ENCODE peak calls at places on chromosomes 13 and 19, in eight cellular contexts. R is sigmoid colon, P is SK-N-SH, B is breast epithelium, T is vagina, S is transverse colon, A is GM12891, I is stomach. C is an unnamed sample.

GRCh38 chr13:28340272-28340793 is 154.6 kb downstream of the FLT1 start:
- DNase-seq in P (no peak), B (no peak), R (no peak), I (no peak), T (no peak), S (no peak), A (no peak), C (peak)

GRCh38 chr13:81639984-81640582 is 1299.2 kb upstream of the SPRY2 start:
- DNase-seq in T (no peak), R (no peak), B (no peak), S (no peak), P (peak), A (no peak), I (no peak), C (no peak)

GRCh38 chr19:52665529-52665928 is 27.4 kb upstream of the ZNF83 start:
- DNase-seq in B (no peak), R (no peak), T (no peak), A (no peak), S (no peak), I (no peak), P (no peak), C (no peak)

GRCh38 chr13:98896868-98897144 is 81.1 kb downstream of the DOCK9 start:
- DNase-seq in B (no peak), I (no peak), P (no peak), A (no peak), T (no peak), R (no peak), S (no peak), C (no peak)

GRCh38 chr19:3671680-3672574 is 28.3 kb downstream of the PIP5K1C start:
- DNase-seq in S (no peak), B (no peak), I (no peak), T (no peak), R (no peak), A (no peak), P (no peak), C (no peak)

GRCh38 chr13:64912141-64912540 is 2318.0 kb downstream of the PCDH9 start:
- DNase-seq in T (no peak), S (no peak), R (no peak), A (no peak), B (no peak), I (no peak), P (no peak), C (no peak)

GRCh38 chr13:87952377-87952776 is 281.2 kb downstream of the SLITRK5 start:
- DNase-seq in S (no peak), P (no peak), B (no peak), I (no peak), A (no peak), R (no peak), T (no peak), C (no peak)

GRCh38 chr13:49060698-49061387 is 85.1 kb downstream of the FNDC3A start:
- DNase-seq in I (no peak), R (no peak), T (no peak), B (no peak), A (no peak), S (no peak), P (no peak), C (no peak)

GRCh38 chr19:11196406-11197287 is 698 bp downstream of the KANK2 start:
- DNase-seq in R (peak), P (peak), T (no peak), I (peak), S (peak), A (no peak), B (no peak), C (no peak)

GRCh38 chr13:102650444-102650843 is 44.4 kb downstream of the METTL21C start:
- DNase-seq in S (no peak), I (no peak), R (no peak), A (no peak), P (no peak), B (no peak), T (no peak), C (no peak)

GRCh38 chr13:42876810-42877550 is 95.6 kb downstream of the FAM216B start:
- DNase-seq in P (no peak), B (no peak), R (no peak), I (no peak), S (no peak), A (no peak), T (no peak), C (no peak)

GRCh38 chr13:52371736-52372247 is 34.2 kb downstream of the THSD1 start:
- DNase-seq in I (no peak), S (no peak), R (no peak), A (no peak), B (no peak), P (peak), T (no peak), C (no peak)

GRCh38 chr13:95296326-95296939 is 4.8 kb downstream of the ABCC4 start:
- DNase-seq in A (no peak), S (peak), I (peak), P (peak), T (no peak), R (no peak), B (no peak), C (no peak)

GRCh38 chr19:55494172-55494761 is 6.0 kb downstream of the SSC5D start:
- DNase-seq in R (peak), S (no peak), P (no peak), I (no peak), A (no peak), T (peak), B (no peak), C (no peak)

GRCh38 chr19:3003046-3003445 is 25.7 kb downstream of the TLE6 start:
- DNase-seq in P (peak), S (no peak), R (no peak), I (no peak), T (no peak), B (no peak), A (no peak), C (no peak)

GRCh38 chr13:81153478-81153877 is 812.6 kb upstream of the SPRY2 start:
- DNase-seq in T (no peak), I (no peak), S (no peak), P (no peak), R (no peak), A (no peak), B (no peak), C (no peak)

GRCh38 chr13:23876265-23876664 is 12.9 kb downstream of the MIPEP start:
- DNase-seq in S (peak), I (no peak), B (no peak), T (no peak), A (no peak), R (no peak), P (peak), C (no peak)

GRCh38 chr13:97262058-97262457 is 39.9 kb downstream of the MBNL2 start:
- DNase-seq in R (no peak), S (no peak), P (no peak), A (no peak), T (no peak), I (no peak), B (no peak), C (no peak)

GRCh38 chr13:94825507-94825906 is 113.2 kb upstream of the SOX21 start:
- DNase-seq in P (peak), T (no peak), A (no peak), R (peak), I (peak), S (peak), B (peak), C (peak)

GRCh38 chr13:52830946-52831345 is 17.5 kb downstream of the PCDH8 start:
- DNase-seq in R (no peak), S (no peak), B (no peak), A (no peak), P (no peak), T (no peak), I (no peak), C (no peak)

GRCh38 chr19:15286688-15287355 is 45.5 kb downstream of the BRD4 start:
- DNase-seq in B (no peak), A (no peak), P (no peak), S (no peak), I (no peak), R (no peak), T (no peak), C (no peak)

GRCh38 chr19:19403373-19403901 is 2.0 kb upstream of the GATAD2A start:
- DNase-seq in A (no peak), S (no peak), P (no peak), I (no peak), B (no peak), T (no peak), R (no peak), C (no peak)

GRCh38 chr13:111383591-111384440 is 63.4 kb downstream of the TEX29 start:
- DNase-seq in R (no peak), B (no peak), P (no peak), S (no peak), I (peak), T (peak), A (no peak), C (no peak)

GRCh38 chr13:92833071-92833470 is 393.5 kb upstream of the GPC6 start:
- DNase-seq in T (no peak), I (no peak), B (no peak), P (no peak), S (no peak), R (no peak), A (no peak), C (no peak)

GRCh38 chr13:97540696-97541095 is 106.7 kb downstream of the RAP2A start:
- DNase-seq in S (no peak), B (no peak), I (no peak), T (no peak), R (no peak), P (no peak), A (no peak), C (no peak)

GRCh38 chr13:30734434-30734833 is 909 bp upstream of the ALOX5AP start:
- DNase-seq in R (no peak), P (no peak), S (no peak), T (no peak), A (no peak), I (no peak), B (no peak), C (no peak)

GRCh38 chr19:39223703-39224279 is 19.7 kb upstream of the SYCN start:
- DNase-seq in I (no peak), T (no peak), A (no peak), S (no peak), P (no peak), B (no peak), R (no peak), C (no peak)

GRCh38 chr13:113410472-113411201 is 42.7 kb downstream of the ADPRHL1 start:
- DNase-seq in A (no peak), B (no peak), S (peak), R (peak), T (no peak), I (no peak), P (no peak), C (no peak)

GRCh38 chr19:18422530-18423191 is 3.5 kb downstream of the SSBP4 start:
- DNase-seq in R (no peak), S (no peak), I (no peak), A (no peak), T (no peak), B (no peak), P (no peak), C (no peak)

GRCh38 chr19:44943801-44944249 is 1.8 kb downstream of the APOC4 start:
- DNase-seq in S (peak), T (no peak), R (peak), A (peak), I (peak), P (no peak), B (peak), C (no peak)

GRCh38 chr19:485583-486236 is 10.6 kb upstream of the MADCAM1 start:
- DNase-seq in I (no peak), T (no peak), R (peak), B (peak), A (no peak), S (no peak), P (peak), C (no peak)

GRCh38 chr19:14366529-14366928 is 14.7 kb upstream of the ADGRE5 start:
- DNase-seq in R (peak), P (peak), I (peak), B (peak), A (no peak), T (no peak), S (peak), C (no peak)

GRCh38 chr13:49620170-49620621 is 8.1 kb upstream of the ARL11 start:
- DNase-seq in T (no peak), I (no peak), B (no peak), R (no peak), P (no peak), S (peak), A (no peak), C (no peak)

GRCh38 chr13:49052801-49053200 is 77.1 kb downstream of the FNDC3A start:
- DNase-seq in B (no peak), P (no peak), I (no peak), T (no peak), A (no peak), S (no peak), R (no peak), C (no peak)

GRCh38 chr19:18839465-18840287 is 7.9 kb downstream of the UPF1 start:
- DNase-seq in T (no peak), R (no peak), P (no peak), A (peak), S (no peak), I (peak), B (no peak), C (no peak)

GRCh38 chr13:112931028-112931934 is 37.7 kb upstream of the MCF2L start:
- DNase-seq in A (no peak), P (peak), I (no peak), R (peak), T (no peak), S (peak), B (peak), C (no peak)

GRCh38 chr13:51258612-51259358 is 36.6 kb downstream of the FAM124A start:
- DNase-seq in I (no peak), S (no peak), B (no peak), P (no peak), A (no peak), T (no peak), R (no peak), C (no peak)
- TF ChIP-seq POLR2AphosphoS5 in I (no peak), S (no peak), B (no peak), P (no peak), A (no peak), T (no peak), R (no peak), C (no peak)

GRCh38 chr19:50416034-50416814 is 2.5 kb upstream of the SPIB start:
- DNase-seq in A (no peak), B (no peak), I (no peak), S (no peak), T (no peak), R (no peak), P (no peak), C (no peak)

GRCh38 chr19:50418186-50419021 is at the start of gene SPIB:
- DNase-seq in B (no peak), A (no peak), P (no peak), S (no peak), R (no peak), T (no peak), I (no peak), C (no peak)

GRCh38 chr19:50416815-50417137 is 2.0 kb upstream of the SPIB start:
- DNase-seq in B (no peak), A (no peak), I (no peak), R (no peak), T (no peak), S (no peak), P (no peak), C (no peak)

GRCh38 chr19:50417850-50418185 is 920 bp upstream of the SPIB start:
- DNase-seq in S (no peak), I (no peak), P (no peak), R (no peak), B (no peak), A (no peak), T (no peak), C (no peak)

GRCh38 chr19:50417138-50417849 is 1.4 kb upstream of the SPIB start:
- DNase-seq in I (peak), R (no peak), P (no peak), B (no peak), A (no peak), T (no peak), S (peak), C (no peak)
- TF ChIP-seq POLR2AphosphoS5 in I (no peak), R (no peak), P (no peak), B (no peak), A (no peak), T (no peak), S (no peak), C (no peak)

GRCh38 chr13:110015253-110015652 is 228.9 kb upstream of the IRS2 start:
- DNase-seq in A (no peak), B (peak), P (no peak), I (peak), R (no peak), T (no peak), S (no peak), C (no peak)
- TF ChIP-seq POLR2AphosphoS5 in A (no peak), B (no peak), P (no peak), I (no peak), R (no peak), T (no peak), S (no peak), C (no peak)

GRCh38 chr13:57546942-57547341 is 84.6 kb upstream of the PCDH17 start:
- DNase-seq in T (no peak), B (no peak), S (no peak), P (no peak), R (no peak), I (no peak), A (no peak), C (no peak)
- TF ChIP-seq POLR2AphosphoS5 in T (no peak), B (no peak), S (no peak), P (no peak), R (no peak), I (no peak), A (no peak), C (no peak)

GRCh38 chr19:49681830-49682229 is 4.8 kb downstream of the PRMT1 start:
- DNase-seq in B (no peak), T (no peak), A (no peak), S (no peak), P (no peak), R (no peak), I (no peak), C (no peak)

GRCh38 chr19:49680473-49681351 is 3.6 kb downstream of the PRMT1 start:
- DNase-seq in R (peak), S (peak), T (no peak), A (peak), P (peak), I (peak), B (peak), C (peak)

GRCh38 chr19:49678970-49679831 is 2.1 kb downstream of the PRMT1 start:
- DNase-seq in S (no peak), B (no peak), A (no peak), T (no peak), P (no peak), R (no peak), I (no peak), C (no peak)

GRCh38 chr19:49677901-49678674 is 1.0 kb downstream of the PRMT1 start:
- DNase-seq in S (peak), P (peak), T (no peak), I (peak), A (no peak), B (peak), R (peak), C (peak)

DNA sequence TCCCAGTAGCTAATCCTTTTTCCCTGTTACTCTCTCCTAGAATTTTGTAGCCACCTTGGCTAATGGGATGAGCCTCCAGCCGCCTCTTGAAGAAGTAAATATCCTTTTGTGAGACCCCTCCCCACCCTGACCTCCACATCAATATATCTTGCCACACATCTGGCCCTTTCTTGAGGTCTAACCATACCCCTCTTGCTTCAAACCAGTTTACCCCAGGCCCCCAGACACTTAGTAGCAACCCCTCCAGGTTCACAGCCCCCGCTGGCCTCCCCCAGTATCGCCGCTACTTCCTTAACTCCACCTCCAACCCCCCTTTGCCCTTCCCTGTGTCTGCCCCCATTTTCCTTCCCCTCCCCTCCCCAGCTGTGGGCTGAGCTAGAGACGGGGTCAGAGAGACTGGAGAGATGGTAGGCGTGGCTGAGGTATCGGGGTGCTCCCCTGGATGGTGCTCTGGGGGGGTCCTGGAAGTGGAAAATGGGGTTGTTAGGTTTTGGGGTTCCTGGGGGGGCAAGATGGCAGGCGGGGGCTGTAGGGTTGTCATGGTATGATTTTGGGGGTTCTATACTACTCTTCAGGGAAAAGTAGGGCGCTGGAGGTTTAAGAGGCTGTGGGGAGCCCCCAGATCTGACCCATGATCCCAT is 2.9 kb downstream of the PRMT1 start:
- DNase-seq in A (no peak), T (no peak), I (no peak), R (no peak), S (no peak), P (no peak), B (no peak), C (no peak)
- TF ChIP-seq POLR2AphosphoS5 in A (no peak), T (no peak), I (no peak), R (no peak), S (no peak), P (no peak), B (no peak), C (no peak)

GRCh38 chr13:78160793-78161192 is 242.2 kb upstream of the EDNRB start:
- DNase-seq in I (no peak), A (no peak), B (no peak), S (no peak), T (no peak), P (no peak), R (no peak), C (no peak)
- TF ChIP-seq POLR2AphosphoS5 in I (no peak), A (no peak), B (no peak), S (no peak), T (no peak), P (no peak), R (no peak), C (no peak)